ENCODE peak calls at places on chromosomes 6 and 20, in eight cellular contexts. Q, L, K, W, T, F, Y and H are unnamed samples. For H3K27me3, the result is how much of the 10 kb centered on the place peaks cover.

GRCh38 chr6:5132741-5133140 is 47.6 kb downstream of the PPP1R3G start:
- DNase-seq in Q (no peak), L (peak), K (no peak), W (no peak), T (no peak), F (no peak), Y (peak), H (peak)

GRCh38 chr6:3383525-3383924 is 73.3 kb downstream of the SLC22A23 start:
- DNase-seq in Q (no peak), L (no peak), K (no peak), W (no peak), T (no peak), F (peak), Y (no peak), H (no peak)

GRCh38 chr20:6766433-6766832 is 1.1 kb upstream of the BMP2 start:
- DNase-seq in Q (no peak), L (no peak), K (no peak), W (no peak), T (no peak), F (no peak), Y (no peak), H (no peak)

GRCh38 chr6:72035483-72035882 is 149.1 kb downstream of the RIMS1 start:
- DNase-seq in Q (no peak), L (no peak), K (no peak), W (no peak), T (no peak), F (no peak), Y (no peak), H (no peak)

GRCh38 chr20:24779166-24779565 is 169.9 kb upstream of the CST7 start:
- DNase-seq in Q (no peak), L (peak), K (no peak), W (no peak), T (peak), F (no peak), Y (no peak), H (no peak)

GRCh38 chr6:155158044-155158843 is 105.6 kb upstream of the CLDN20 start:
- DNase-seq in Q (no peak), L (no peak), K (no peak), W (no peak), T (no peak), F (no peak), Y (no peak), H (no peak)

GRCh38 chr20:5557123-5557522 is 193.1 kb upstream of the SHLD1 start:
- DNase-seq in Q (no peak), L (no peak), K (peak), W (peak), T (no peak), F (peak), Y (peak), H (no peak)

GRCh38 chr6:32529697-32530429 is at the start of gene HLA-DRB5:
- DNase-seq in Q (no peak), L (peak), K (peak), W (no peak), T (no peak), F (no peak), Y (no peak), H (no peak)

GRCh38 chr6:125066964-125067363 is 86.6 kb upstream of the TPD52L1 start:
- DNase-seq in Q (no peak), L (no peak), K (peak), W (peak), T (no peak), F (no peak), Y (no peak), H (no peak)

GRCh38 chr6:53834134-53834533 is 39.3 kb downstream of the LRRC1 start:
- DNase-seq in Q (no peak), L (no peak), K (no peak), W (no peak), T (no peak), F (no peak), Y (no peak), H (no peak)

GRCh38 chr6:31204751-31205145 is 34.3 kb upstream of the POU5F1 start:
- DNase-seq in Q (no peak), L (no peak), K (no peak), W (no peak), T (no peak), F (no peak), Y (no peak), H (no peak)

GRCh38 chr6:17179246-17180073 is 77.6 kb downstream of the STMND1 start:
- DNase-seq in Q (no peak), L (no peak), K (no peak), W (no peak), T (no peak), F (no peak), Y (no peak), H (no peak)

GRCh38 chr6:149045404-149045803 is 272.1 kb upstream of the TAB2 start:
- DNase-seq in Q (peak), L (no peak), K (peak), W (no peak), T (no peak), F (no peak), Y (no peak), H (no peak)

GRCh38 chr20:49475292-49475691 is 7.2 kb downstream of the KCNB1 start:
- DNase-seq in Q (no peak), L (no peak), K (no peak), W (no peak), T (no peak), F (no peak), Y (no peak), H (no peak)

GRCh38 chr6:27608916-27609883 is 136.3 kb upstream of the ZNF184 start:
- DNase-seq in Q (no peak), L (no peak), K (peak), W (no peak), T (peak), F (peak), Y (no peak), H (no peak)

GRCh38 chr20:60262967-60263603 is 304.9 kb downstream of the CDH26 start:
- DNase-seq in Q (no peak), L (peak), K (peak), W (peak), T (no peak), F (peak), Y (no peak), H (no peak)

GRCh38 chr20:5002077-5002413 is 735 bp upstream of the SLC23A2 start:
- DNase-seq in Q (no peak), L (no peak), K (no peak), W (no peak), T (no peak), F (peak), Y (no peak), H (no peak)

GRCh38 chr20:63553933-63554290 is at the start of gene FNDC11:
- DNase-seq in Q (no peak), L (peak), K (no peak), W (no peak), T (no peak), F (peak), Y (peak), H (no peak)

GRCh38 chr6:154653385-154653784 is 79.8 kb upstream of the SCAF8 start:
- DNase-seq in Q (peak), L (no peak), K (no peak), W (no peak), T (no peak), F (no peak), Y (no peak), H (no peak)

GRCh38 chr6:16523550-16524379 is 237.5 kb downstream of the ATXN1 start:
- DNase-seq in Q (no peak), L (no peak), K (no peak), W (no peak), T (no peak), F (no peak), Y (no peak), H (peak)

GRCh38 chr6:106692112-106692822 is 62.9 kb downstream of the QRSL1 start:
- DNase-seq in Q (no peak), L (no peak), K (no peak), W (no peak), T (no peak), F (no peak), Y (no peak), H (no peak)

GRCh38 chr6:133761706-133762105 is 127.2 kb upstream of the TCF21 start:
- DNase-seq in Q (no peak), L (no peak), K (no peak), W (no peak), T (no peak), F (no peak), Y (no peak), H (no peak)

GRCh38 chr6:168514216-168514615 is 73.2 kb downstream of the SMOC2 start:
- DNase-seq in Q (no peak), L (no peak), K (no peak), W (no peak), T (no peak), F (peak), Y (peak), H (no peak)

GRCh38 chr20:33299111-33299603 is 16.1 kb downstream of the BPIFB1 start:
- DNase-seq in Q (no peak), L (peak), K (peak), W (peak), T (no peak), F (peak), Y (peak), H (peak)

GRCh38 chr6:139801571-139802321 is 427.3 kb upstream of the CITED2 start:
- DNase-seq in Q (no peak), L (no peak), K (no peak), W (no peak), T (no peak), F (peak), Y (no peak), H (no peak)

GRCh38 chr6:138468320-138469015 is 30.8 kb downstream of the NHSL1 start:
- DNase-seq in Q (no peak), L (no peak), K (no peak), W (no peak), T (no peak), F (no peak), Y (no peak), H (no peak)

GRCh38 chr20:11982289-11982957 is 64.7 kb downstream of the BTBD3 start:
- DNase-seq in Q (no peak), L (no peak), K (no peak), W (no peak), T (no peak), F (peak), Y (no peak), H (no peak)

GRCh38 chr20:40856653-40857052 is 167.6 kb upstream of the MAFB start:
- DNase-seq in Q (no peak), L (no peak), K (no peak), W (no peak), T (no peak), F (no peak), Y (no peak), H (no peak)

GRCh38 chr20:3738109-3739053 is 5.9 kb downstream of the HSPA12B start:
- DNase-seq in Q (no peak), L (no peak), K (no peak), W (no peak), T (no peak), F (no peak), Y (no peak), H (no peak)

GRCh38 chr6:143027058-143027457 is 33.6 kb upstream of the AIG1 start:
- DNase-seq in Q (no peak), L (peak), K (peak), W (peak), T (no peak), F (peak), Y (peak), H (no peak)

GRCh38 chr20:15654208-15654649 is 919.0 kb downstream of the KIF16B start:
- DNase-seq in Q (no peak), L (no peak), K (no peak), W (no peak), T (no peak), F (peak), Y (no peak), H (no peak)

GRCh38 chr6:149933461-149933860 is 8.4 kb upstream of the ULBP2 start:
- DNase-seq in Q (no peak), L (no peak), K (no peak), W (no peak), T (no peak), F (no peak), Y (no peak), H (no peak)

GRCh38 chr20:4167261-4168004 is 152.1 kb upstream of the RNF24 start:
- DNase-seq in Q (no peak), L (no peak), K (no peak), W (no peak), T (no peak), F (no peak), Y (no peak), H (no peak)

GRCh38 chr6:146871613-146872465 is 273.1 kb downstream of the ADGB start:
- DNase-seq in Q (no peak), L (no peak), K (no peak), W (no peak), T (no peak), F (no peak), Y (no peak), H (no peak)

GRCh38 chr6:62371395-62371794 is 85.4 kb upstream of the KHDRBS2 start:
- DNase-seq in Q (no peak), L (no peak), K (no peak), W (no peak), T (no peak), F (no peak), Y (no peak), H (no peak)

GRCh38 chr6:91477688-91478087 is 890.8 kb upstream of the MAP3K7 start:
- DNase-seq in Q (no peak), L (no peak), K (no peak), W (no peak), T (no peak), F (no peak), Y (no peak), H (no peak)

GRCh38 chr6:3414704-3415453 is 42.0 kb downstream of the SLC22A23 start:
- DNase-seq in Q (no peak), L (peak), K (no peak), W (peak), T (no peak), F (peak), Y (no peak), H (no peak)

GRCh38 chr6:44805239-44805849 is 417.8 kb downstream of the CDC5L start:
- DNase-seq in Q (no peak), L (no peak), K (no peak), W (no peak), T (no peak), F (no peak), Y (no peak), H (peak)

GRCh38 chr20:834151-834747 is 734 bp downstream of the FAM110A start:
- DNase-seq in Q (no peak), L (no peak), K (no peak), W (no peak), T (no peak), F (no peak), Y (no peak), H (no peak)
- H3K27ac ChIP-seq in Q (peak), L (peak), K (peak), W (peak), T (peak), F (no peak), Y (no peak), H (no peak)

DNA sequence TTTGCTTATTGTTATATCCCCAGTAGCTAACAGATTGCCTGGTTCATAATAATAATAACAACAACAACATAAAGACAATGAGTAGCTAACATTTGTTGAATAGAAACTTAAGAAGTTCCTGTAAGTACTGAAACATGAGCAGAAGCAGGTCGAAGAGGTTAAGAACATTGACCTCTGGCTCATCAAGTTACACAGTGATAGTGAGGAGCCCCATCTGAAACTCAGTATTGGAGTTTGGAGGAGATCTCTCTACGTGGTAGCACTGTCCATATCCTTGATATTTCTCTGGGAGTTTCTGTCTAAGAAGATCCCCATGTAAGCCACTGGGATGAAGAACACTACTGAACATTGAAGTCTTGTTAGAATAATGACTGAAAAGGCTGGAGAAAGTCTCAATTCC is 600.4 kb downstream of the RFPL4B start:
- DNase-seq in Q (no peak), L (no peak), K (no peak), W (no peak), T (no peak), F (no peak), Y (no peak), H (no peak)
- H3K27me3 ChIP-seq in Q (under half), L (under half), K (under half), W (under half), T (under half), F (under half), Y (under half), H (under half)

GRCh38 chr6:118724211-118724610 is 72.8 kb upstream of the CEP85L start:
- DNase-seq in Q (no peak), L (no peak), K (no peak), W (no peak), T (no peak), F (no peak), Y (no peak), H (no peak)
- H3K27ac ChIP-seq in Q (no peak), L (no peak), K (no peak), W (no peak), T (no peak), F (no peak), Y (no peak), H (no peak)

DNA sequence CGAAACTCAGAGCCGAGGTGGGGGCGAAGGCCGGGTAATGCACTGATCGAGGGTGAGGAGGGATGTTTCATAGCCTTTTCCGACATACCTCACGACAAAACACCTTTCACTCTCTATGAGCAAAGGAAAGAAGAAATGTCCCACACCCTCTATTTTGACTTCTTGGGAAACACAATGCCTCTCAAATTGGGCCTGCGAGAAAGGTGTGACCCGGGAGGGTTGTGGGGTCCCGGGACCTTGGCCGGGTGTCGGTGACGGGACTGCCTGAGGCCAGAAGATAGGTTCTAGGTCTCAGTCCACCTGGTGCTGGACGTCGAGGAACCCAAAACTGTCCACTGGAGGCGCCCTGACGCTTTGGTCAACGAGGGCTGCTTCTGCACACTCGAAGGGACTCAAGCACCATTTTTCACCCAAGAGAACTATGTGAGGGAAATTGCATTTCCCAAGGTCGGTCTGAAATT is 41.1 kb upstream of the OSTM1 start:
- DNase-seq in Q (no peak), L (peak), K (no peak), W (no peak), T (no peak), F (peak), Y (peak), H (no peak)
- H3K27me3 ChIP-seq in Q (under half), L (half or more), K (half or more), W (half or more), T (under half), F (half or more), Y (under half), H (half or more)

GRCh38 chr6:36133148-36133547 is 2.8 kb downstream of the MAPK13 start:
- DNase-seq in Q (no peak), L (no peak), K (no peak), W (no peak), T (no peak), F (no peak), Y (no peak), H (no peak)

GRCh38 chr6:36132221-36132895 is 2.0 kb downstream of the MAPK13 start:
- DNase-seq in Q (no peak), L (no peak), K (no peak), W (no peak), T (no peak), F (no peak), Y (no peak), H (no peak)

GRCh38 chr6:36129889-36130671 is at the start of gene MAPK13:
- DNase-seq in Q (no peak), L (peak), K (peak), W (peak), T (no peak), F (no peak), Y (no peak), H (no peak)

GRCh38 chr6:36130672-36131516 is 581 bp downstream of the MAPK13 start:
- DNase-seq in Q (no peak), L (peak), K (peak), W (peak), T (no peak), F (no peak), Y (no peak), H (no peak)

GRCh38 chr6:36131517-36132220 is 1.4 kb downstream of the MAPK13 start:
- DNase-seq in Q (no peak), L (no peak), K (peak), W (peak), T (no peak), F (peak), Y (no peak), H (peak)
- H3K27ac ChIP-seq in Q (peak), L (peak), K (peak), W (peak), T (peak), F (peak), Y (no peak), H (peak)

GRCh38 chr20:57573893-57574292 is 13.0 kb downstream of the PCK1 start:
- DNase-seq in Q (no peak), L (no peak), K (no peak), W (no peak), T (no peak), F (no peak), Y (no peak), H (no peak)

GRCh38 chr20:57576942-57577550 is 16.1 kb downstream of the PCK1 start:
- DNase-seq in Q (no peak), L (no peak), K (no peak), W (no peak), T (no peak), F (no peak), Y (no peak), H (no peak)

GRCh38 chr20:57573176-57573575 is 12.3 kb downstream of the PCK1 start:
- DNase-seq in Q (no peak), L (no peak), K (no peak), W (no peak), T (no peak), F (no peak), Y (no peak), H (no peak)

GRCh38 chr20:57576002-57576401 is 15.1 kb downstream of the PCK1 start:
- DNase-seq in Q (no peak), L (no peak), K (no peak), W (no peak), T (no peak), F (no peak), Y (no peak), H (no peak)

DNA sequence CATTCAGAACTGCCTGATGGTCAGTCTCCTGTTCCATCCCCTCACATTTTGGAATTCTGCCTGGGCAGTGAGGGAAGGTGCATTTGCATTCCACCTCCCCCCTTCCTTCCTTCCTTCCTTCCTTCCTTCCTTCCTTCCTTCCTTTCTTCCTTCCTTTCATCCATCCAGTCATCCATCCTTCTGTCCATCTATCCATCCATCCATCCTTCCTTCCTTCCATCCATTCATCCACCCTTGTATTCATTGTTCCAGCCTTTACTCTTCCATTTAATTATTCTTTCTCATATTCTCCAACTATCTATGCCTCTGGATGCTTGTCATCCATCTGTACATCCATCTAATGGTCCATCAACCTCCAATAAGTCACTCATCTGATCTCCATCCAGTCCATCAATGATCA is 14.0 kb downstream of the PCK1 start:
- DNase-seq in Q (no peak), L (no peak), K (no peak), W (no peak), T (no peak), F (no peak), Y (no peak), H (no peak)
- H3K27me3 ChIP-seq in Q (under half), L (under half), K (under half), W (under half), T (half or more), F (under half), Y (under half), H (under half)

DNA sequence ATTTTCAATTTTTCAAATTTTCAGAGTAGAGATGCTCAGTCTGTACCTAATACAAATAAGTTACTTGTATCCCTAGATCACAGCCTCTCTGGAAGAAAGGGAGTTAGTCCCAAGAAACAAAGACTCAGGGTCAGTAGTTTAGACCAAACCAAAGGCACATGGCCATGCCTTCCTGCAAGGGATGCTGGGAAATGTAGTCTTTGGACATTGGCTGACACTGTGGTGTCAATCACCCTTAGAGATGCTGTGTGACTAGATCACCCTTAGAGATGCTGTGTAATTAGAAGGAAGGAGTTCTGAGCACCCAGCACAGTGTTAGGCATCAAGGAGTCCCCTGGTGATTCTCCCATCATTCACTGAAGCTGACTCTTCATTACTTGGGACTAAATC is 202.1 kb downstream of the NFATC2 start:
- DNase-seq in Q (no peak), L (no peak), K (no peak), W (no peak), T (no peak), F (no peak), Y (no peak), H (no peak)
- H3K27ac ChIP-seq in Q (no peak), L (no peak), K (no peak), W (no peak), T (no peak), F (no peak), Y (no peak), H (no peak)